ENCODE peak calls at places on chromosomes 4 and X, in nine cellular contexts. W, L, B, K, Y, I, C, M and R are unnamed samples.
A peak's percentile ranks its signal among the peaks of the same experiment; 100 is the strongest.

GRCh38 chrX:153327561-153327960 is 6.0 kb upstream of the PNMA6F start:
- DNase-seq in W (no peak), L (no peak), B (no peak), K (peak; percentile 25), Y (no peak), I (no peak), C (no peak), M (no peak), R (no peak)

GRCh38 chr4:152106113-152106763 is 345.4 kb upstream of the GATB start:
- DNase-seq in W (no peak), L (no peak), B (no peak), K (no peak), Y (no peak), I (no peak), C (no peak), M (peak; percentile 94), R (no peak)

GRCh38 chr4:58553031-58553430 is 1442.8 kb upstream of the IGFBP7 start:
- DNase-seq in W (no peak), L (no peak), B (no peak), K (no peak), Y (no peak), I (no peak), C (no peak), M (no peak), R (no peak)

GRCh38 chr4:140943486-140943885 is 187.3 kb upstream of the TBC1D9 start:
- DNase-seq in W (no peak), L (no peak), B (no peak), K (no peak), Y (no peak), I (no peak), C (no peak), M (peak; percentile 92), R (no peak)

GRCh38 chrX:105483011-105483410 is 262.5 kb upstream of the TEX13A start:
- DNase-seq in W (no peak), L (no peak), B (no peak), K (no peak), Y (no peak), I (no peak), C (no peak), M (peak; percentile 91), R (no peak)

GRCh38 chr4:15084780-15085179 is 82.5 kb downstream of the CPEB2 start:
- DNase-seq in W (no peak), L (no peak), B (no peak), K (no peak), Y (no peak), I (no peak), C (no peak), M (no peak), R (no peak)

GRCh38 chr4:124641715-124642380 is 70.7 kb downstream of the ANKRD50 start:
- DNase-seq in W (no peak), L (no peak), B (no peak), K (no peak), Y (no peak), I (no peak), C (no peak), M (peak; percentile 96), R (no peak)

GRCh38 chr4:174317531-174317930 is 33.8 kb downstream of the CEP44 start:
- DNase-seq in W (no peak), L (no peak), B (no peak), K (no peak), Y (no peak), I (no peak), C (no peak), M (peak; percentile 49), R (no peak)

GRCh38 chr4:15075875-15076274 is 73.6 kb downstream of the CPEB2 start:
- DNase-seq in W (no peak), L (no peak), B (no peak), K (no peak), Y (no peak), I (no peak), C (no peak), M (no peak), R (no peak)

GRCh38 chr4:6986067-6986780 is 56.9 kb upstream of the TADA2B start:
- DNase-seq in W (no peak), L (no peak), B (peak; percentile 17), K (no peak), Y (no peak), I (no peak), C (peak; percentile 58), M (peak; percentile 83), R (no peak)

GRCh38 chr4:155609455-155610059 is 57.1 kb upstream of the GUCY1A1 start:
- DNase-seq in W (no peak), L (no peak), B (no peak), K (no peak), Y (no peak), I (no peak), C (no peak), M (no peak), R (no peak)

GRCh38 chr4:170348945-170349344 is 259.2 kb upstream of the AADAT start:
- DNase-seq in W (no peak), L (no peak), B (no peak), K (no peak), Y (no peak), I (no peak), C (no peak), M (no peak), R (no peak)

GRCh38 chr4:5029447-5029846 is 10.2 kb upstream of the CYTL1 start:
- DNase-seq in W (no peak), L (no peak), B (no peak), K (no peak), Y (no peak), I (no peak), C (no peak), M (no peak), R (no peak)

GRCh38 chr4:104940927-104941326 is 205.7 kb upstream of the TET2 start:
- DNase-seq in W (peak; percentile 62), L (no peak), B (no peak), K (no peak), Y (no peak), I (no peak), C (no peak), M (no peak), R (no peak)

GRCh38 chr4:56613101-56613862 is 67.8 kb downstream of the HOPX start:
- DNase-seq in W (no peak), L (no peak), B (no peak), K (no peak), Y (no peak), I (no peak), C (no peak), M (peak; percentile 57), R (no peak)

GRCh38 chr4:31089815-31090214 is 369.6 kb downstream of the PCDH7 start:
- DNase-seq in W (peak; percentile 5), L (no peak), B (peak; percentile 25), K (no peak), Y (peak; percentile 84), I (no peak), C (peak; percentile 57), M (peak; percentile 38), R (no peak)

GRCh38 chr4:26864904-26865303 is 4.3 kb downstream of the STIM2 start:
- DNase-seq in W (no peak), L (no peak), B (no peak), K (no peak), Y (no peak), I (no peak), C (no peak), M (no peak), R (no peak)

GRCh38 chrX:17497193-17497592 is 122.2 kb downstream of the NHS start:
- DNase-seq in W (no peak), L (no peak), B (no peak), K (no peak), Y (no peak), I (no peak), C (no peak), M (no peak), R (no peak)

GRCh38 chr4:72375050-72375736 is 193.8 kb downstream of the ADAMTS3 start:
- DNase-seq in W (no peak), L (no peak), B (no peak), K (no peak), Y (no peak), I (no peak), C (no peak), M (peak; percentile 73), R (no peak)

GRCh38 chr4:158936238-158936637 is 166.6 kb upstream of the RAPGEF2 start:
- DNase-seq in W (no peak), L (no peak), B (no peak), K (no peak), Y (no peak), I (no peak), C (peak; percentile 6), M (peak; percentile 78), R (no peak)